ENCODE peak calls at places on chromosome 3, in nine cellular contexts. B is astrocyte, C is PC-9, J is nephron progenitor cell, U is IMR-90, V is colonic mucosa, P is cardiac fibroblast, O is spleen, H is choroid plexus epithelial cell. F is an unnamed sample.

GRCh38 chr3:97763586-97764148 is 891 bp upstream of the ARL6 start:
- DNase-seq in C (no peak), P (no peak), U (peak; percentile 0), B (no peak), H (peak; percentile 1), V (no peak), J (peak; percentile 19), O (no peak), F (no peak)

GRCh38 chr3:48011771-48012170 is 4.4 kb downstream of the MAP4 start:
- DNase-seq in B (no peak), V (no peak), P (no peak), H (no peak), U (no peak), O (no peak), J (no peak), C (no peak), F (no peak)

GRCh38 chr3:196604548-196604947 is 34.9 kb upstream of the NRROS start:
- DNase-seq in B (no peak), U (no peak), V (no peak), P (no peak), C (peak; percentile 21), H (no peak), O (peak; percentile 78), J (no peak), F (no peak)

GRCh38 chr3:11954312-11954934 is 49.8 kb upstream of the SYN2 start:
- DNase-seq in J (no peak), B (no peak), U (no peak), P (no peak), H (no peak), O (no peak), C (no peak), V (peak; percentile 35), F (no peak)

GRCh38 chr3:72118593-72118992 is 333.6 kb upstream of the PROK2 start:
- DNase-seq in J (no peak), H (no peak), O (no peak), B (no peak), C (no peak), P (no peak), U (no peak), V (no peak), F (no peak)

GRCh38 chr3:134544306-134544705 is 58.4 kb downstream of the CEP63 start:
- DNase-seq in P (no peak), B (no peak), O (no peak), C (no peak), J (no peak), V (no peak), H (no peak), U (peak; percentile 8), F (no peak)

GRCh38 chr3:111595239-111595638 is at the start of gene ZBED2:
- DNase-seq in U (no peak), P (no peak), H (no peak), B (no peak), C (no peak), J (no peak), O (no peak), V (no peak), F (no peak)

GRCh38 chr3:194129581-194130133 is 6.3 kb upstream of the HES1 start:
- DNase-seq in U (no peak), J (peak; percentile 81), P (no peak), B (peak; percentile 81), O (peak; percentile 61), C (no peak), H (peak; percentile 57), V (peak; percentile 75), F (no peak)

GRCh38 chr3:153624310-153625030 is 462.4 kb downstream of the RAP2B start:
- DNase-seq in C (no peak), J (no peak), P (no peak), O (no peak), B (no peak), H (no peak), V (no peak), U (no peak), F (no peak)

GRCh38 chr3:153623834-153624233 is 461.8 kb downstream of the RAP2B start:
- DNase-seq in H (no peak), O (no peak), P (no peak), V (no peak), B (no peak), C (no peak), U (no peak), J (no peak), F (no peak)

GRCh38 chr3:153626158-153626557 is 464.1 kb downstream of the RAP2B start:
- DNase-seq in V (no peak), P (no peak), J (no peak), C (no peak), B (no peak), O (no peak), U (no peak), H (no peak), F (no peak)

GRCh38 chr3:153628591-153628990 is 466.6 kb downstream of the RAP2B start:
- DNase-seq in C (no peak), P (peak; percentile 66), H (no peak), J (no peak), V (no peak), U (no peak), B (no peak), O (no peak), F (no peak)

GRCh38 chr3:153625506-153625905 is 463.5 kb downstream of the RAP2B start:
- DNase-seq in J (no peak), P (no peak), V (no peak), O (no peak), H (no peak), C (no peak), B (no peak), U (peak; percentile 1), F (no peak)
- TF ChIP-seq CTCF in J (no peak), P (no peak), V (no peak), O (no peak), H (peak; percentile 33), C (no peak), B (no peak), U (no peak), F (no peak)

GRCh38 chr3:68018275-68018674 is 363.9 kb upstream of the SUCLG2 start:
- DNase-seq in V (no peak), O (no peak), H (no peak), C (no peak), P (no peak), J (no peak), U (no peak), B (no peak), F (no peak)
- TF ChIP-seq CTCF in V (no peak), O (no peak), H (no peak), C (no peak), P (no peak), J (no peak), U (peak; percentile 8), B (no peak), F (no peak)

DNA sequence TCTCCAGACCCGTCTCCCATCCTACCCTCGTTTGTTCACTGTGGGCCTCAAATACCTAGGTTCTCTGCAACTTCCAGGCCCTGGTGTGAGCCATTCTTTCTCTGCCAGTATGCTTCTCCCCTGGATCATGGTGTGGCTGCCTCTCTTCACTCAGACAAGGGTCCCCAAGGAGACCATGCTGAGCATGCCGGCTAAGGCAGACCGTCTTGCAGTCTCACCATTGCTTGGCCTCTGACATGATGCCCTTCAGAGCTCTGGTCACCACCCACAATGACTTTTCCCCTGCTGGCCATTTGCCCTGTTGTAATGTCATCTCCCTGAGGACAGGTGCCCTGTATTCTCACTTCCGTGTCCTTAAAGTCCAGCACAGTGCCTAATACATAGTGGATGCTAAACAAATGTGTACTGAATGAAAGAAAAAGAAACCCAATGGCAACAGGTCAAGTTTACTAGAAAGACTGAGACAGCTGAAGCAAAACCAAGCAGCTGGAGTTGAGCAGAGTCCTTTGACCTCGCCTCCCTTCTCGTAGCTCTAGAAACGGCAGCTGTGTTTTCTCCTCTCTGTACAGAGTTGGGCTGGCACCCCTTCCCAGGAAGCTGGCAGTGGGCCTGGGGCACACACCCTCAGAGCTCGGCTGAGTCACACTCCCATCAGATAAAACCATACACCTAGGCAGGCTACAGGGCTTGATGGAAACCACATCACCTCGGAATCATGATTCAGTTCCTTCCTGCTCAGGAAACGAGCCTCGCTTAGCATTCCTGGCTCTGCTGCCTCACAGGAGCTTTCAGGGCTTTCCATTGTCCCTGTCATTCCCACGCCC is 8.6 kb downstream of the TLR9 start:
- DNase-seq in U (peak; percentile 79), P (peak; percentile 86), C (peak; percentile 98), B (peak; percentile 77), O (peak; percentile 78), V (peak; percentile 92), J (no peak), H (peak; percentile 61), F (no peak)
- TF ChIP-seq CTCF in U (no peak), P (no peak), C (no peak), B (no peak), O (no peak), V (no peak), J (no peak), H (no peak), F (no peak)

GRCh38 chr3:138833908-138834358 is 795 bp downstream of the PIK3CB start:
- DNase-seq in C (peak; percentile 36), H (peak; percentile 45), V (no peak), U (peak; percentile 24), J (peak; percentile 12), P (peak; percentile 25), B (no peak), O (no peak), F (no peak)
- TF ChIP-seq CTCF in C (no peak), H (no peak), V (no peak), U (no peak), J (no peak), P (no peak), B (no peak), O (no peak), F (no peak)

GRCh38 chr3:175127075-175127662 is 268.0 kb downstream of the NAALADL2 start:
- DNase-seq in V (no peak), P (no peak), O (no peak), C (no peak), U (no peak), H (no peak), J (no peak), B (no peak), F (no peak)

DNA sequence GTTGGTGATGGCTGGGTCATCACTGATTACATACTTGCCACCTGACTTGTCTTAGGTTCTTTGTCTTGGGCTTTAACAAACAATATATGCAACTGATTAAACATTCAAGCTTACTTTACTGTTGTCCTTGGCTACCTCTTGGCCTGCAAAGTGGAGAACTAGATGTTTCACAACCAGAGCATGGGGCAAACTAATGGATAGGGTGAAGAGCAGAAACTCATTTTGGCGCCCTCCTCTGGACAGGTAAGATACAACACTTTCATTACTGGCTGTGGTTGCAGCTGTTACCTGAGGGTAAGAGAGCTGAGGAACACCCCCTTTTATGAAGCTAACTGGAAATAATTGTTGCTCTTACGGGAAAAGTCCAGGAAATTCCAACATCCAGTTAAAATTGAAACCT is 262.1 kb downstream of the NAALADL2 start:
- DNase-seq in H (no peak), U (no peak), B (no peak), C (no peak), O (no peak), P (no peak), J (no peak), V (peak; percentile 28), F (no peak)
- TF ChIP-seq CTCF in H (peak; percentile 51), U (peak; percentile 7), B (peak; percentile 16), C (peak; percentile 76), O (no peak), P (peak; percentile 24), J (no peak), V (no peak), F (no peak)

GRCh38 chr3:143648708-143649107 is 199.6 kb downstream of the SLC9A9 start:
- DNase-seq in B (no peak), V (no peak), H (peak; percentile 24), O (no peak), J (peak; percentile 21), U (no peak), C (no peak), P (peak; percentile 33), F (no peak)
- TF ChIP-seq CTCF in B (peak; percentile 26), V (no peak), H (peak; percentile 47), O (no peak), J (peak; percentile 42), U (no peak), C (peak; percentile 29), P (peak; percentile 33), F (no peak)

F was measured in CD14-positive monocyte.